ENCODE peak calls at places on chromosomes 13 and 19, in six cellular contexts. V is sigmoid colon, Y is kidney, I is Peyer's patch, W is fibroblast of lung, P is PC-3. G is an unnamed sample.
A peak's percentile ranks its signal among the peaks of the same experiment; 100 is the strongest.

GRCh38 chr19:29530549-29531457 is 5.0 kb downstream of the VSTM2B start:
- DNase-seq in V (peak; percentile 49), Y (no peak), I (peak; percentile 13), W (no peak), P (no peak), G (no peak)

GRCh38 chr19:4454952-4455738 is 2.4 kb downstream of the UBXN6 start:
- DNase-seq in V (no peak), Y (no peak), I (no peak), W (peak; percentile 71), P (no peak), G (no peak)

GRCh38 chr13:70568571-70568970 is 460.3 kb upstream of the KLHL1 start:
- DNase-seq in V (no peak), Y (no peak), I (no peak), W (peak; percentile 66), P (peak; percentile 70), G (peak; percentile 16)

GRCh38 chr13:35283856-35284255 is 192.6 kb downstream of the MAB21L1 start:
- DNase-seq in V (no peak), Y (no peak), I (no peak), W (peak; percentile 5), P (peak; percentile 64), G (peak; percentile 8)

GRCh38 chr19:53809518-53810186 is 14.5 kb downstream of the NLRP12 start:
- DNase-seq in V (no peak), Y (no peak), I (no peak), W (no peak), P (peak; percentile 17), G (no peak)

GRCh38 chr13:27258637-27259377 is 7.4 kb downstream of the RPL21 start:
- DNase-seq in V (no peak), Y (no peak), I (no peak), W (no peak), P (no peak), G (no peak)

GRCh38 chr13:109744512-109745051 is 41.8 kb downstream of the IRS2 start:
- DNase-seq in V (peak; percentile 82), Y (peak; percentile 73), I (peak; percentile 53), W (peak; percentile 97), P (peak; percentile 71), G (peak; percentile 41)

GRCh38 chr13:100608906-100609305 is 20.3 kb upstream of the GGACT start:
- DNase-seq in V (no peak), Y (no peak), I (peak; percentile 72), W (no peak), P (no peak), G (peak; percentile 30)

GRCh38 chr19:16522559-16523377 is 19.5 kb downstream of the CHERP start:
- DNase-seq in V (no peak), Y (no peak), I (no peak), W (no peak), P (no peak), G (no peak)

GRCh38 chr13:70173236-70173959 is 65.1 kb upstream of the KLHL1 start:
- DNase-seq in V (no peak), Y (no peak), I (no peak), W (no peak), P (no peak), G (peak; percentile 6)

GRCh38 chr19:33390120-33390907 is 16.8 kb downstream of the CEBPG start:
- DNase-seq in V (peak; percentile 91), Y (peak; percentile 72), I (peak; percentile 73), W (peak; percentile 57), P (no peak), G (peak; percentile 14)
- H3K4me1 ChIP-seq in V (peaks cover 65% of the 10 kb centered on the region), Y (peaks cover 48% of the 10 kb centered on the region), I (no peaks in the 10 kb centered on the region), W (peaks cover 17% of the 10 kb centered on the region), P (no peaks in the 10 kb centered on the region), G (peaks cover 21% of the 10 kb centered on the region)

GRCh38 chr13:29844441-29844840 is 6.0 kb downstream of the UBL3 start:
- DNase-seq in V (no peak), Y (no peak), I (no peak), W (no peak), P (no peak), G (peak; percentile 71)

GRCh38 chr13:29847501-29847983 is 2.9 kb downstream of the UBL3 start:
- DNase-seq in V (no peak), Y (no peak), I (peak; percentile 47), W (peak; percentile 59), P (peak; percentile 46), G (peak; percentile 45)

GRCh38 chr13:29846475-29847256 is 3.8 kb downstream of the UBL3 start:
- DNase-seq in V (no peak), Y (no peak), I (no peak), W (no peak), P (no peak), G (no peak)

GRCh38 chr13:29849071-29849541 is 1.3 kb downstream of the UBL3 start:
- DNase-seq in V (no peak), Y (no peak), I (peak; percentile 61), W (peak; percentile 36), P (peak; percentile 40), G (peak; percentile 32)

GRCh38 chr13:29845440-29846056 is 4.9 kb downstream of the UBL3 start:
- DNase-seq in V (no peak), Y (no peak), I (no peak), W (peak; percentile 57), P (peak; percentile 61), G (no peak)
- TF ChIP-seq CTCF in V (peak; percentile 32), Y (peak; percentile 6), I (no peak), W (peak; percentile 27), P (peak; percentile 64), G (peak; percentile 24)

DNA sequence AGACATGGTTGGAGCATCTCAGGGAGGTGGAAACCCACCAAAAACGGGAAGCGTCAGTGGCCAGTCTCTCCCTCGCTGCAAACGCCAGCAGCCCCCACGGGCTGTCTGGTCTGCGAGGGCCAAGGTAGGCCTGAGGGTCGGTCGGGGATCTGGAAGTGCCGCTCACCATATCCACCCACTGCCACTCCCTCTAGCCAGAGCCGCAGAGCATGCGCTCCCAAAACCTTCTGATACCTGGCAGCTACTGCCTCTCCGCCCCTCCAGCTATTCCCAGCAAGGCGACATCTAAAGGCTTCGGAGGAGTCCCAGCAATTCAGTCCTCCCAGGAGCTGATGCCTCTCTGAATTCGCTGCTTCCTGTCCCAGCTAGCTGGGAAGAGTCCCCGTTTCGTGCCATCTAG is 4.4 kb upstream of the FKRP start:
- DNase-seq in V (no peak), Y (no peak), I (no peak), W (no peak), P (no peak), G (no peak)
- H3K4me1 ChIP-seq in V (peaks cover 67% of the 10 kb centered on the region), Y (peaks cover 18% of the 10 kb centered on the region), I (peaks cover 11% of the 10 kb centered on the region), W (peaks cover 8% of the 10 kb centered on the region), P (peaks cover 9% of the 10 kb centered on the region), G (peaks cover 11% of the 10 kb centered on the region)

GRCh38 chr13:110812111-110812868 is 98.8 kb downstream of the ING1 start:
- DNase-seq in V (no peak), Y (peak; percentile 75), I (no peak), W (peak; percentile 34), P (no peak), G (peak; percentile 9)
- TF ChIP-seq CTCF in V (no peak), Y (no peak), I (no peak), W (peak; percentile 21), P (no peak), G (no peak)

GRCh38 chr19:41937976-41938375 is 9.7 kb upstream of the ERFL start:
- DNase-seq in V (no peak), Y (no peak), I (no peak), W (no peak), P (no peak), G (no peak)

GRCh38 chr19:41937525-41937924 is 9.3 kb upstream of the ERFL start:
- DNase-seq in V (no peak), Y (no peak), I (no peak), W (no peak), P (no peak), G (no peak)

GRCh38 chr19:41936416-41936850 is 8.2 kb upstream of the ERFL start:
- DNase-seq in V (no peak), Y (no peak), I (no peak), W (no peak), P (peak; percentile 25), G (no peak)

GRCh38 chr19:41935781-41936415 is 7.6 kb upstream of the ERFL start:
- DNase-seq in V (no peak), Y (no peak), I (no peak), W (no peak), P (no peak), G (no peak)

DNA sequence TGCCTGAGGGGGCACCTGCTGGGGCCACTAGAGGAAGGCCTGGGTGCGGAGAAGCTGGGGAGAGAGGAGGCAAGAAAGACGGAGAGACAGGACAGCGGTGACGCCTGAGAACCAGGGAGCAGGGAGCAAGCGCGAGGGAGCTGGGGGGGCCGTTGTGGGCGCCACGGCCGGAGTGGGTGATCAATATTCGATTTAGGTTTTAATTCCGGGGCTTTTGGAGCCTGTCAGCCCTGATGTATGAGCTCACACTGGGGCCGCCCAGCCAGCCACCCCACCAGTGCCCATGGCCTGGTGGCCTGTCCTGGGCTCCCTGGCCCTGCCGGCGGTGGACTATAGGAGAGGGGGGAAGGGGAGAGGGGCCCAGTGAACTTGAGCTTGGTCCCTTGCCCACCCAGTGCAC is 8.7 kb upstream of the ERFL start:
- DNase-seq in V (no peak), Y (no peak), I (no peak), W (no peak), P (no peak), G (no peak)
- H3K4me1 ChIP-seq in V (peaks cover 21% of the 10 kb centered on the region), Y (no peaks in the 10 kb centered on the region), I (peaks cover 17% of the 10 kb centered on the region), W (peaks cover 12% of the 10 kb centered on the region), P (peaks cover 9% of the 10 kb centered on the region), G (peaks cover 18% of the 10 kb centered on the region)

GRCh38 chr13:55999709-56000108 is 1141.0 kb upstream of the PRR20A start:
- DNase-seq in V (no peak), Y (no peak), I (no peak), W (no peak), P (no peak), G (no peak)
- TF ChIP-seq CTCF in V (no peak), Y (no peak), I (no peak), W (no peak), P (no peak), G (no peak)

GRCh38 chr19:7225741-7226140 is 68.5 kb downstream of the INSR start:
- DNase-seq in V (no peak), Y (no peak), I (no peak), W (no peak), P (no peak), G (no peak)
- H3K4me1 ChIP-seq in V (peaks cover 67% of the 10 kb centered on the region), Y (peaks cover 18% of the 10 kb centered on the region), I (no peaks in the 10 kb centered on the region), W (no peaks in the 10 kb centered on the region), P (no peaks in the 10 kb centered on the region), G (no peaks in the 10 kb centered on the region)

GRCh38 chr19:22604571-22605274 is 29.4 kb upstream of the ZNF492 start:
- DNase-seq in V (no peak), Y (no peak), I (no peak), W (no peak), P (no peak), G (no peak)
- TF ChIP-seq CTCF in V (no peak), Y (no peak), I (no peak), W (no peak), P (no peak), G (no peak)

GRCh38 chr13:48504606-48505369 is 28.1 kb downstream of the RCBTB2 start:
- DNase-seq in V (no peak), Y (no peak), I (no peak), W (no peak), P (no peak), G (no peak)
- H3K4me1 ChIP-seq in V (no peaks in the 10 kb centered on the region), Y (no peaks in the 10 kb centered on the region), I (peaks cover 12% of the 10 kb centered on the region), W (peaks cover 7% of the 10 kb centered on the region), P (peaks cover 15% of the 10 kb centered on the region), G (peaks cover 3% of the 10 kb centered on the region)

G was measured in astrocyte.